ENCODE peak calls at places on chromosomes 7 and 10, in seven cellular contexts. T, D, M, L, U, O and A are unnamed samples. For H3K27me3, the result is how much of the 10 kb centered on the place peaks cover.

GRCh38 chr7:140364819-140365218 is 33.5 kb downstream of the SLC37A3 start:
- DNase-seq in M (no peak), L (no peak), T (no peak), U (peak), D (no peak), O (no peak), A (no peak)

GRCh38 chr10:4144802-4145201 is 359.8 kb upstream of the KLF6 start:
- DNase-seq in D (no peak), U (no peak), O (no peak), T (no peak), M (no peak), L (no peak), A (no peak)

GRCh38 chr10:79386637-79387465 is 39.6 kb downstream of the PPIF start:
- DNase-seq in U (no peak), D (peak), O (no peak), L (no peak), M (peak), T (no peak), A (no peak)

GRCh38 chr10:86649471-86650150 is 4.7 kb upstream of the OPN4 start:
- DNase-seq in L (no peak), T (no peak), O (no peak), M (peak), D (peak), U (no peak), A (no peak)

GRCh38 chr7:50782376-50783208 is at the start of gene GRB10:
- DNase-seq in L (no peak), T (no peak), D (peak), M (peak), O (no peak), U (peak), A (no peak)

GRCh38 chr10:101122270-101123084 is 8.6 kb upstream of the TLX1 start:
- DNase-seq in M (peak), L (no peak), U (no peak), T (no peak), O (no peak), D (no peak), A (no peak)

GRCh38 chr7:54877683-54878082 is 118.7 kb upstream of the SEC61G start:
- DNase-seq in D (no peak), M (no peak), U (no peak), T (peak), L (peak), O (no peak), A (no peak)

GRCh38 chr7:90119178-90119971 is 34.9 kb upstream of the STEAP1 start:
- DNase-seq in M (peak), L (no peak), O (no peak), T (no peak), U (no peak), D (peak), A (peak)

GRCh38 chr10:668786-669485 is 20.5 kb downstream of the DIP2C start:
- DNase-seq in O (no peak), T (no peak), M (no peak), L (no peak), D (peak), U (no peak), A (no peak)

GRCh38 chr7:55657654-55658053 is 85.4 kb upstream of the VOPP1 start:
- DNase-seq in M (no peak), T (no peak), U (no peak), D (no peak), L (no peak), O (peak), A (no peak)

GRCh38 chr10:133061296-133062038 is 26.3 kb upstream of the ADGRA1 start:
- DNase-seq in T (no peak), O (no peak), U (no peak), M (no peak), L (no peak), D (no peak), A (no peak)

GRCh38 chr7:132611056-132611455 is 34.8 kb upstream of the PLXNA4 start:
- DNase-seq in L (no peak), M (no peak), T (no peak), O (no peak), D (no peak), U (no peak), A (no peak)

GRCh38 chr7:132609222-132609621 is 33.0 kb upstream of the PLXNA4 start:
- DNase-seq in U (no peak), M (no peak), O (no peak), T (no peak), L (no peak), D (no peak), A (no peak)

GRCh38 chr7:132608523-132608922 is 32.3 kb upstream of the PLXNA4 start:
- DNase-seq in U (no peak), T (no peak), O (no peak), D (no peak), M (no peak), L (no peak), A (no peak)

GRCh38 chr7:132607656-132608055 is 31.4 kb upstream of the PLXNA4 start:
- DNase-seq in M (no peak), U (no peak), L (no peak), O (no peak), T (no peak), D (no peak), A (no peak)

DNA sequence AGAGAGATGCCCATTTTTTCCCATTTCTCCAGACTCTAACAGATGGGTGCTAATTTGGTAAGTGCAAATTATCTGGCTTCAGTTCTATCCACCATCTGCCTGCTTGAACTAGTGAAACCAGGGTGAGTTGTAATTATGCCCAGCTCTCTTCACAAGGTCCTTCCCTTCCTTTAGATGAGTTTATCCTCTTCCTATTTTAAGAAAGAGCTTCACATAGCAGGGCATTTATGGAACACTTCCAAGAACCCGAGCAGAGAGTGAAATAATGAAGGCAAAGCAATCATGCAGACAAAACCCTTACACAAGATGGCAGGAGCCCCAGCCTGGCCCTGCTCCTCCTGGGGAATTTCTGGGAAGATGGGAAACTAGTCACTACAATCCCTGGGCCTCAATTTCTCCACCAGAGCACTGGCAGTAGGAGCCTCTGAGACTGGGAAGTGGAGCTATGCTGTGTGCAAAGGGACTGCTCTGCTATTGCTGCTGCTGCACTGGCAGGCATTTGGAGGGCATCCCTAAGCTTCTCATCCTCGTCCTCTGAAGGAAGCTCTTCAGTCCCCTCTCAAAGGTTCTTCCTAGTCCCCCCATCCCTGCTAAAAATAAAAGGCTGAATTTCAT is 33.7 kb upstream of the PLXNA4 start:
- DNase-seq in M (no peak), D (no peak), O (no peak), L (no peak), U (no peak), T (no peak), A (no peak)
- H3K27me3 ChIP-seq in M (under half), D (under half), O (under half), L (under half), U (under half), T (under half), A (under half)

GRCh38 chr7:130927062-130927461 is 193.1 kb upstream of the KLF14 start:
- DNase-seq in U (no peak), M (no peak), T (no peak), D (no peak), L (no peak), O (no peak), A (no peak)

GRCh38 chr7:130925136-130925794 is 191.3 kb upstream of the KLF14 start:
- DNase-seq in M (no peak), D (no peak), O (no peak), L (peak), U (no peak), T (no peak), A (no peak)

GRCh38 chr7:130927564-130927963 is 193.6 kb upstream of the KLF14 start:
- DNase-seq in O (no peak), U (no peak), T (no peak), L (no peak), D (no peak), M (no peak), A (no peak)

GRCh38 chr7:130923930-130924329 is 189.9 kb upstream of the KLF14 start:
- DNase-seq in L (no peak), T (no peak), M (no peak), U (no peak), O (no peak), D (peak), A (no peak)

DNA sequence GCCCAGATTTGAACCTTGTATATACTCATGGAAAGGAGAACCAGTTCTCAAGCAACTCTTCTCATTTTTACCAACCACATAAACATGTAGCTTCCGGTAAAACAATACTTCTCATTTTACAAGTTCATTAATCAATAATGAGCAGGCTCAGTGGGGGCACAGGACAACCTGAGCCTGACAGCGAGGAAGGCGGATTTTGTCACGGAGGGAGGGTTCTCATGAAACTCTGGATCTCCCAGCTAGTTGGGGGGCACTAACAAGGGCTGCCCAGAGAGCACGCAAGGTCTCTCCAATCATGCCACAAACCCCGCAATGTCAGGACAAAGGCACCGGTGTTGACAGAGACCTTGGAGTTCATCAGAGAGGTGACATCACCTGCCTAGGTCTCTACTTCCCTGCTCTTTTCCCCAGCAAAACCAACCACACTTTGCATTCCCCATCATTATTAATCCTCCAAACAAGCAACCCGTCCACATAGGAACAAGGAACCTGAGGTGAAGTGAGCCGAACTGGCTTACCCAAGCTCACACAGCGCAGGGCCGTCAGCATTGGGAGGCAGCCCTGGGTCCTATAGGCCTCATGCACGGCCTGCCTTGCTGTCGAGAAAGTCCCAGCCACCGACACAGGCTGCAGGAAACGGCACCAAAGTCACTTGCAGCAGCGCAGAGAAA is 192.1 kb upstream of the KLF14 start:
- DNase-seq in T (no peak), O (no peak), U (no peak), D (no peak), L (peak), M (no peak), A (no peak)
- TF ChIP-seq YY1 in T (no peak), O (no peak), U (no peak), D (no peak), L (no peak), M (no peak), A (no peak)

GRCh38 chr7:1210321-1210978 is 22.2 kb upstream of the UNCX start:
- DNase-seq in O (no peak), M (peak), D (no peak), T (no peak), L (no peak), U (no peak), A (no peak)
- H3K27me3 ChIP-seq in O (under half), M (half or more), D (under half), T (under half), L (half or more), U (half or more), A (under half)

DNA sequence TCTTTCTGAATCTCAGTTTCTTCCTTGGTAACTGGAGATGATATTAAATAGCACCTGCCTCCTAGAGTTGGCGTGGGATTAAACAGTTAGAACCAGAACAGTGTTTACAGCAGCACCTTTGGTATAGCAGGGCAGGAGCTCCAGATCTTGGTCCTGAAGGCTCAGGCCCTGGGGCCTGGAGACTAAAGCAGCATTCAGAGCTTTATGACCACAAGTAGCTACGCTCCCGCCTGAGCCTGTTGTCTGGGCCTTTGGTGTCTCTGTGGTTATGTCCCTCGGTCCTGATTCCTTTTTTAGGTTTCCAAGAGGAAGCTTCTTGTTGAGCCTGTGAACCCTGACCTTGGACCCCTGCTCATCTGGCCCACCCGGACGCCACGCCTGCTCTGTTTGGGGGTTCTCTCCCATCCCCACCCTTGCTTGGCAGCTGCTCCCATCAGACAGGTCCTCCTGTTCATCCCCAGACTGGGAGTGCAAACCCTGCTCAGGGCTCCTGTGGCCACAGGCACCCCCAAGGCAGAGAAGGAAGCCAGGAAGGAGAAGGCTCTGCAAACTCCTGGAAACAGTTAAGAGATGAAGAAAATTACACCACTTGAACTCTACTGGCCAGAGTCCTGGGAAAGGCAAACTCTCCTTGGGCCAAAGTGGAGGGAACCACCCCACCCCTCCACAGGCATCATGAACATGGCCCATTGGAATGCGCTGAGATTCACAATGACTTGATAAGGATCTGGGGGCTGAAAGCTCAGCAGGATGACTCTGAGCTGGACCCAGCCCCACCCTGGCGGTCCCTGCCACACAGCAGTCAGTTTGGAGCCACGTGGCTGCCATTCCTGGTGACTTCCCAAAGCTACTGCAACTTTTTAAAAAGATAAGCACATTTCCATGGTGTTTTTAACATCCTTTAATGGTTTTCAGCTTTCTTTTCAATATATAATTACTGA is 50.1 kb upstream of the TMEM72 start:
- DNase-seq in M (no peak), O (no peak), T (no peak), D (peak), U (no peak), L (peak), A (no peak)
- TF ChIP-seq YY1 in M (no peak), O (no peak), T (no peak), D (no peak), U (no peak), L (no peak), A (no peak)

GRCh38 chr7:1412322-1413261 is 46.7 kb downstream of the MICALL2 start:
- DNase-seq in O (no peak), U (peak), T (peak), M (peak), D (peak), L (peak), A (peak)
- H3K27me3 ChIP-seq in O (under half), U (under half), T (under half), M (half or more), D (under half), L (under half), A (half or more)

GRCh38 chr7:47948096-47948790 is at the start of gene PKD1L1:
- DNase-seq in L (no peak), U (no peak), T (no peak), D (no peak), O (no peak), M (no peak), A (no peak)
- TF ChIP-seq YY1 in L (no peak), U (no peak), T (no peak), D (no peak), O (no peak), M (no peak), A (no peak)

GRCh38 chr7:76267107-76267834 is 35.2 kb upstream of the HSPB1 start:
- DNase-seq in M (no peak), U (peak), T (no peak), O (no peak), L (no peak), D (peak), A (no peak)

GRCh38 chr7:76267835-76268183 is 34.7 kb upstream of the HSPB1 start:
- DNase-seq in D (no peak), U (no peak), O (no peak), T (no peak), L (no peak), M (no peak), A (no peak)

GRCh38 chr7:76269895-76270294 is 32.6 kb upstream of the HSPB1 start:
- DNase-seq in O (no peak), T (no peak), L (no peak), D (no peak), M (no peak), U (no peak), A (no peak)

GRCh38 chr7:76265299-76265698 is 37.2 kb upstream of the HSPB1 start:
- DNase-seq in T (no peak), M (no peak), D (no peak), U (peak), O (no peak), L (no peak), A (no peak)

DNA sequence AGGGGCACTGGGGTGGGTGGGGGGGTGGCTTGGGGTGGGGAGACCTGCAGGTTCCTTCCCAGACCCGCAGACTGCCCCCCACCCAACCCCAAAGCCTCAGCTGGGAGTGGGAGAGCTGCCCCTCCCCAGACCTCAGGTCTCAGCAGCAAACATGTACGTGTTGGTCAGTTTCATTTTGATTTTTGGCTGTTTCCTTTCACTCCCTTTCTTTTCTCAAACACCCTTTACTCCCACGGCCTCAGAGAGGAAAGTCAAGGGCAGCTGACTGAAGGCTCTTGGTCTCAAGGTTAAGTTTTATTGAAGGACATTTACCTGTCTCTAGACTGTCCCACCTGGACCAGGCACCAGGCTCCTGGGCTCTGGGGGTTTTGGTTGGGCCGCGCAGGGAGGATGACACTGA is 34.1 kb upstream of the HSPB1 start:
- DNase-seq in M (no peak), O (no peak), T (no peak), L (no peak), U (no peak), D (no peak), A (no peak)
- H3K27me3 ChIP-seq in M (under half), O (under half), T (under half), L (under half), U (under half), D (under half), A (under half)

DNA sequence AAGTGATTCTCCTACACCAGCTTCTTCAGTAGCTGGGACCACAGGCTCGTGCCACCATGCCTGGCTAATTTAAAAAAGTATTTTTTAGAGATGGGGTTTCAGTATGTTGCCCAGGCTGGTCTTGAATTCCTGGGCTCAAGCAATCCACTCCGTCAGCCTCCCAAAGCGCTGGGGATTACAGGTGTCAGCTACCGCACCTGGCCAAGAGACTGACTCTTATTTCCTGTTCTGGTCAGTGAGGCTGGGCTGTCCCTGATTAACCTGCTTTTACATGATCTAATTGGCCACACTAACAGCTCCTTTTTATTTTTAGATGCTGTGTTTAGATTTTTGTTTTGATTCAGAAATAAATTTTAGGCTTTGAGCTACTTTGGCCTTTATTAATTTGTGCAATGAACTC is 203.9 kb downstream of the NXPH1 start:
- DNase-seq in T (no peak), D (no peak), O (no peak), U (no peak), L (no peak), M (no peak), A (no peak)
- TF ChIP-seq YY1 in T (no peak), D (no peak), O (no peak), U (no peak), L (no peak), M (no peak), A (no peak)

DNA sequence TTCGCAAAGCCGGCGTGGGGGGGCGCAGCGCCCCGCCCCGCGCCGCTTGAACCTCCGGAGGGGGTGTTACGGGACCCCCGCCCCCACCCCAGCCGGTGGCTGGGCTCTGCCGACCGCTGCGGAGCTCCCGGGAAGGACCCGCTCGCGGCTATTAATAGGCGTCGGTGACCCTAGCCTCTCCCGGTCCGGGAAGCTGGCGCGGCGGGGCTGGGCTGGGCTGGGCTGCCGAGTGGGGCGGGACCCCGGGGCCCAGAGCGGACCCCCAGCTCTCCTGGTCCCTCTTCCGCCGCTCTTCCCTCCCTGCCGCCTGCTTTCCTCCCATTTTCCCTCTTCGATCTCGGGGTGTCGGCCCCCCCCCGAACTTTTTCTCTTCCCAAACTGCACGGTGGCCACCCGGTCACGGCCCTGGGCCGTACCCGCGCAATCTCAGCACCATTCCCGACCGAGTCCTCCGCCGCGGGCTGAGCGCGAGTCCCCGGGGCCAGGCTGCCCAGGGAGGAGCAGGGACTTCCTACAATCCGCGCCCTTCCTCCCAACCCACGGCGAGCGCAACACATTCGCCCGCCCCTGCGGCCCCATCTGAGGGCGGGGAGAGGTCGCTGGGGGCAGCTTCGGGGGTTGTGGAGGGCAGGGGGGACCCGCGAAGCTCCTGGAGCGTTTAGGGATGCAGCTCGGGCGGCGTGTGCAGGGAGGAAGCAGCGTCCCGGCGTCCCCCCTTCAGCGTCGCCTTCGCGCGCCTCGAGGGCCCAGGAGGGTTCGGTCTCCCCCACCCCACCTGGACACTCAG is 3.1 kb upstream of the ELFN1 start:
- DNase-seq in O (no peak), M (peak), U (no peak), T (no peak), L (no peak), D (peak), A (no peak)
- H3K27me3 ChIP-seq in O (under half), M (half or more), U (under half), T (under half), L (half or more), D (half or more), A (half or more)